ENCODE peak calls at places on chromosomes 16 and 17, in four cellular contexts. J, X, E and I are unnamed samples.

GRCh38 chr17:4939554-4939803 is 367 bp downstream of the SLC25A11 start:
- DNase-seq in J (no peak), E (no peak), X (no peak), I (no peak)

GRCh38 chr17:36937001-36937960 is at the start of gene LHX1:
- DNase-seq in J (no peak), E (peak), X (no peak), I (no peak)

GRCh38 chr16:73204359-73205152 is 156.6 kb upstream of the ZFHX3 start:
- DNase-seq in J (no peak), X (no peak), E (no peak), I (no peak)

GRCh38 chr17:50469005-50469605 is 425 bp upstream of the CHAD start:
- DNase-seq in E (peak), X (no peak), J (no peak), I (no peak)

GRCh38 chr17:48110722-48111121 is 3.2 kb downstream of the SNX11 start:
- DNase-seq in X (no peak), J (no peak), E (no peak), I (no peak)

GRCh38 chr16:9489823-9490467 is 398.5 kb downstream of the HAPSTR1 start:
- DNase-seq in X (no peak), E (peak), J (no peak), I (peak)

GRCh38 chr16:57092786-57093301 is 461 bp downstream of the CPNE2 start:
- DNase-seq in J (peak), X (no peak), E (peak), I (peak)

GRCh38 chr17:49343273-49343672 is 18.8 kb downstream of the ZNF652 start:
- DNase-seq in X (no peak), J (no peak), E (no peak), I (no peak)

GRCh38 chr16:80433617-80434016 is 107.2 kb upstream of the DYNLRB2 start:
- DNase-seq in J (no peak), X (no peak), E (no peak), I (no peak)

GRCh38 chr17:53106886-53107285 is 715.8 kb upstream of the KIF2B start:
- DNase-seq in J (no peak), E (no peak), X (no peak), I (no peak)

GRCh38 chr17:79797492-79798295 is 817 bp upstream of the CBX8 start:
- DNase-seq in E (peak), J (peak), X (no peak), I (peak)

GRCh38 chr16:86298166-86299131 is 211.9 kb upstream of the FOXF1 start:
- DNase-seq in E (no peak), X (no peak), J (no peak), I (no peak)

GRCh38 chr16:679808-680624 is at the start of gene STUB1:
- DNase-seq in J (peak), E (peak), X (peak), I (no peak)

GRCh38 chr17:29561541-29562517 is 5.0 kb downstream of the ABHD15 start:
- DNase-seq in X (no peak), J (no peak), E (peak), I (no peak)

GRCh38 chr16:88369447-88370008 is 13.2 kb upstream of the ZNF469 start:
- DNase-seq in J (no peak), E (no peak), X (no peak), I (no peak)

GRCh38 chr16:80459331-80459777 is 81.4 kb upstream of the DYNLRB2 start:
- DNase-seq in X (no peak), J (no peak), E (no peak), I (no peak)

DNA sequence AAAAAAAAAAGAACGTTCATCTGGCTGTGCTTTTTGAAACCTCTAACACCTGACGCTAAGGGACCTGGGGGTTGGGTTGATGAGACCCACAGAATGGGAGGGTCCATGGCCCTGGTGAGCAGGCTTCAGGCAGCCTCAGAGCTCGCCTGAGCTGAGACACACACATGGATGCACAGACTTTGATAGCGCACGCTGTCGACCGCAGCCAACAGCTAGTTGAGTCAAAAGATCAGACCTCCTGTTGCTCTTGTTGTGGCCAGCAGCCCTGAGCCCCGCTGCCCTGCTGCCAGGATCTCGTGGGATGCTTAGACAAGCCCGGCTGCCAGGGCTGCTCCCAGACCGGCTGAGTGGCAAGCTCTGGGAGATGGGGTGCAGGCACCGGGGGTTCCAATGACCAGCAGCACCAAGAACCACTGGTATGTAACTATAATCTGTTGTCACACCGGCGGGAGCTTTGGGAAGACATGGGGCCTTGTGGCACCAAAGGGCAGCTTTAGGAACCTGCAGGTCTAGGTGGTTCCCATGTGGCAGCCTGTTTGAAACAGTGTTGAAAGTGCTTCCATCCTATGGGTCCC is 20.0 kb upstream of the MEAK7 start:
- DNase-seq in J (no peak), E (no peak), X (no peak), I (no peak)
- TF ChIP-seq NR3C1 in J (no peak), E (no peak), X (no peak), I (no peak)

GRCh38 chr16:30473231-30474061 is 904 bp downstream of the ITGAL start:
- DNase-seq in X (no peak), J (no peak), E (no peak), I (no peak)
- TF ChIP-seq NR3C1 in X (no peak), J (no peak), E (no peak), I (no peak)

GRCh38 chr17:7888184-7888920 is at the start of gene CHD3:
- DNase-seq in E (no peak), J (no peak), X (no peak), I (no peak)
- TF ChIP-seq NR3C1 in E (no peak), J (no peak), X (no peak), I (no peak)

GRCh38 chr17:9142772-9143494 is 121.6 kb downstream of the NTN1 start:
- DNase-seq in X (no peak), J (no peak), E (no peak), I (no peak)
- TF ChIP-seq NR3C1 in X (no peak), J (no peak), E (no peak), I (no peak)